ENCODE peak calls at places on chromosomes 2 and 18, in eight cellular contexts. One of them, this sample, is unnamed.

GRCh38 chr18:70292628-70293027 is 3.8 kb downstream of the SOCS6 start:
- DNase-seq in H1: no peak
- DNase-seq in endothelial cell of umbilical vein: no peak
- DNase-seq in HCT116: no peak
- DNase-seq in GM23338: no peak
- DNase-seq in HepG2: no peak
- DNase-seq in GM12878: no peak
- DNase-seq in K562: no peak
- DNase-seq in this sample: no peak

GRCh38 chr2:119230630-119231185 is 7.1 kb downstream of the STEAP3 start:
- DNase-seq in GM23338: peak
- DNase-seq in HepG2: no peak
- DNase-seq in H1: no peak
- DNase-seq in GM12878: no peak
- DNase-seq in K562: no peak
- DNase-seq in HCT116: no peak
- DNase-seq in endothelial cell of umbilical vein: no peak
- DNase-seq in this sample: no peak

GRCh38 chr18:11970466-11971220 is 10.7 kb upstream of the IMPA2 start:
- DNase-seq in GM12878: no peak
- DNase-seq in HCT116: no peak
- DNase-seq in HepG2: no peak
- DNase-seq in endothelial cell of umbilical vein: no peak
- DNase-seq in H1: no peak
- DNase-seq in GM23338: no peak
- DNase-seq in K562: no peak
- DNase-seq in this sample: no peak

GRCh38 chr18:48662021-48662661 is 123.3 kb downstream of the CTIF start:
- DNase-seq in HCT116: no peak
- DNase-seq in endothelial cell of umbilical vein: no peak
- DNase-seq in H1: no peak
- DNase-seq in GM23338: peak
- DNase-seq in HepG2: peak
- DNase-seq in GM12878: no peak
- DNase-seq in K562: no peak
- DNase-seq in this sample: no peak

GRCh38 chr2:6968319-6969100 is 51.3 kb downstream of the RNF144A start:
- DNase-seq in H1: no peak
- DNase-seq in endothelial cell of umbilical vein: no peak
- DNase-seq in HCT116: no peak
- DNase-seq in K562: no peak
- DNase-seq in GM23338: peak
- DNase-seq in HepG2: peak
- DNase-seq in GM12878: no peak
- DNase-seq in this sample: no peak

GRCh38 chr18:37408676-37409305 is 156.8 kb downstream of the CELF4 start:
- DNase-seq in HCT116: no peak
- DNase-seq in endothelial cell of umbilical vein: no peak
- DNase-seq in GM23338: no peak
- DNase-seq in GM12878: no peak
- DNase-seq in K562: no peak
- DNase-seq in HepG2: no peak
- DNase-seq in H1: no peak
- DNase-seq in this sample: no peak

GRCh38 chr2:98936133-98936916 is at the start of gene CRACDL:
- DNase-seq in HepG2: no peak
- DNase-seq in GM23338: peak
- DNase-seq in K562: no peak
- DNase-seq in HCT116: no peak
- DNase-seq in endothelial cell of umbilical vein: peak
- DNase-seq in GM12878: no peak
- DNase-seq in H1: peak
- DNase-seq in this sample: no peak

GRCh38 chr2:15182275-15182674 is 378.9 kb downstream of the NBAS start:
- DNase-seq in endothelial cell of umbilical vein: no peak
- DNase-seq in HepG2: no peak
- DNase-seq in HCT116: no peak
- DNase-seq in K562: no peak
- DNase-seq in GM12878: no peak
- DNase-seq in GM23338: no peak
- DNase-seq in H1: no peak
- DNase-seq in this sample: no peak

GRCh38 chr18:44818148-44818547 is 137.5 kb downstream of the SETBP1 start:
- DNase-seq in K562: no peak
- DNase-seq in endothelial cell of umbilical vein: no peak
- DNase-seq in HCT116: no peak
- DNase-seq in GM12878: no peak
- DNase-seq in H1: no peak
- DNase-seq in HepG2: no peak
- DNase-seq in GM23338: no peak
- DNase-seq in this sample: no peak

GRCh38 chr18:67362906-67363305 is 153.6 kb downstream of the DSEL start:
- DNase-seq in HCT116: no peak
- DNase-seq in HepG2: no peak
- DNase-seq in H1: no peak
- DNase-seq in GM12878: no peak
- DNase-seq in endothelial cell of umbilical vein: no peak
- DNase-seq in GM23338: no peak
- DNase-seq in K562: no peak
- DNase-seq in this sample: no peak

GRCh38 chr2:55157474-55157884 is 74.6 kb downstream of the CLHC1 start:
- DNase-seq in HCT116: no peak
- DNase-seq in GM23338: no peak
- DNase-seq in GM12878: no peak
- DNase-seq in HepG2: no peak
- DNase-seq in H1: no peak
- DNase-seq in endothelial cell of umbilical vein: no peak
- DNase-seq in K562: peak
- DNase-seq in this sample: no peak
- H3K27ac ChIP-seq in HCT116: no peak
- H3K27ac ChIP-seq in GM23338: no peak
- H3K27ac ChIP-seq in GM12878: no peak
- H3K27ac ChIP-seq in HepG2: no peak
- H3K27ac ChIP-seq in H1: no peak
- H3K27ac ChIP-seq in endothelial cell of umbilical vein: no peak
- H3K27ac ChIP-seq in K562: peak
- H3K27ac ChIP-seq in this sample: no peak

DNA sequence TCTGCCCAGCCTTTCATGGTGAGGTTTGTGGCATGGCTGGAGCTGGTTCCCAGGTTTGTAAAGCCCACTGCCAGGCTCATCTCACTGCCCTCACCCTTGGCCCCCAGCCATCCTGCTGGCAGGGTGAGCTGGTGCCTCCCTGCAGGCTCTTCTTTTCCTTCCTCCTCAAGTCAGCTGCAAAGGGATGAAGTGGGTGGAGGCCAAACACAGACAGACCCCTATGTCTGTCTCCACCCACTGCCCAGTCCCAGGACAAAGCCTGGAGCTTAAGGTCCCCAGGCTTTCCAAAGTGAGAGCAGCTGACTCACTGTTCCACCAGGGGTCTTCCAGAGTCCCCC is 92.0 kb downstream of the TNS1 start:
- DNase-seq in K562: no peak
- DNase-seq in HCT116: no peak
- DNase-seq in H1: no peak
- DNase-seq in endothelial cell of umbilical vein: no peak
- DNase-seq in GM23338: no peak
- DNase-seq in HepG2: no peak
- DNase-seq in GM12878: no peak
- DNase-seq in this sample: no peak
- TF ChIP-seq POLR2AphosphoS5 in K562: no peak
- TF ChIP-seq POLR2AphosphoS5 in HCT116: no peak
- TF ChIP-seq POLR2AphosphoS5 in H1: no peak
- TF ChIP-seq POLR2AphosphoS5 in endothelial cell of umbilical vein: no peak
- TF ChIP-seq POLR2AphosphoS5 in GM23338: no peak
- TF ChIP-seq POLR2AphosphoS5 in HepG2: no peak
- TF ChIP-seq POLR2AphosphoS5 in GM12878: no peak
- TF ChIP-seq POLR2AphosphoS5 in this sample: no peak

DNA sequence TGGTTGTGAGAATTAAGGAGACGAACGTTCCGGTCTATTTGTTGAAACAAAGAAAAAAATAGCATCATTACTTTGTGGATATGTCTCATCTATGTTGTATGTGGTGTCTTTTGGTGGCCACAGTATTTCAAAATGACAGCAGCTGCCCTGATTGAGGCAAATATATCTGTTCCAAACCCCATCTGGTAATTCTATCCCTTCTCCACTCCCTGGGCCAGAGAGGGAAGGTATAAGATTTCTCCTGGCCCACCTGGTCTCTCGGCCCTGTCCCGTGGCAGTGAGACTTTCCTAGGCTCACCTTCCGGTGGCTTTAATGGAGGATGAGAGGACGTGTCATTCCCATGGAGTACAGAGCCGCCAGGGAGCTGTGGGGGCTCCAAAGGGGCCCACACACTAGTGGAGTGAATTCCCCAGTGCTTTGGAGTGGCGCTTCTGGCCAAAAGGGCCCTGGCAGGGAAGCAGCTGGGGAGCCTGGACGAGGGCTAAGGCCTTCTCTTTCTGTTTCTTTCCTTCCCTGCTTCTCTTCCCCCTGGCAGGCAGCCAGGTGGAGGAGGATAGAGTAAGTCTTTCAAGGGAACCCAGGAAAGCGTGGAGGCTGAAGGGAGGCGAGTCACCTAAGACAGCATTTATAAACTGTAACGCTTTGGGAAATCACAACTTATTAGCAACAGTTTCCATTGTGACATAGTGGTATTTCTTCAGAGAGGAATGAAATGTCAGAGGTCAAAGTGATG is 5.6 kb downstream of the FOSL2 start:
- DNase-seq in GM23338: no peak
- DNase-seq in endothelial cell of umbilical vein: no peak
- DNase-seq in HCT116: no peak
- DNase-seq in GM12878: no peak
- DNase-seq in H1: no peak
- DNase-seq in HepG2: no peak
- DNase-seq in K562: no peak
- DNase-seq in this sample: no peak
- TF ChIP-seq EZH2 in GM23338: no peak
- TF ChIP-seq EZH2 in endothelial cell of umbilical vein: no peak
- TF ChIP-seq EZH2 in HCT116: no peak
- TF ChIP-seq EZH2 in GM12878: no peak
- TF ChIP-seq EZH2 in H1: no peak
- TF ChIP-seq EZH2 in HepG2: no peak
- TF ChIP-seq EZH2 in K562: no peak
- TF ChIP-seq EZH2 in this sample: no peak

GRCh38 chr2:210476194-210477128 is at the start of gene LANCL1:
- DNase-seq in endothelial cell of umbilical vein: peak
- DNase-seq in HepG2: peak
- DNase-seq in GM12878: peak
- DNase-seq in K562: peak
- DNase-seq in HCT116: peak
- DNase-seq in H1: peak
- DNase-seq in GM23338: peak
- DNase-seq in this sample: peak
- H3K27ac ChIP-seq in endothelial cell of umbilical vein: peak
- H3K27ac ChIP-seq in HepG2: peak
- H3K27ac ChIP-seq in GM12878: peak
- H3K27ac ChIP-seq in K562: peak
- H3K27ac ChIP-seq in HCT116: peak
- H3K27ac ChIP-seq in H1: peak
- H3K27ac ChIP-seq in GM23338: peak
- H3K27ac ChIP-seq in this sample: peak

GRCh38 chr2:135999899-136000298 is 14.5 kb upstream of the DARS1 start:
- DNase-seq in K562: no peak
- DNase-seq in HCT116: no peak
- DNase-seq in GM23338: no peak
- DNase-seq in GM12878: no peak
- DNase-seq in HepG2: no peak
- DNase-seq in H1: no peak
- DNase-seq in endothelial cell of umbilical vein: peak
- DNase-seq in this sample: no peak

GRCh38 chr2:136001147-136001546 is 15.7 kb upstream of the DARS1 start:
- DNase-seq in K562: no peak
- DNase-seq in GM12878: no peak
- DNase-seq in HCT116: no peak
- DNase-seq in H1: no peak
- DNase-seq in HepG2: no peak
- DNase-seq in endothelial cell of umbilical vein: no peak
- DNase-seq in GM23338: no peak
- DNase-seq in this sample: no peak

GRCh38 chr2:135998842-135999241 is 13.4 kb upstream of the DARS1 start:
- DNase-seq in GM23338: no peak
- DNase-seq in GM12878: no peak
- DNase-seq in HCT116: no peak
- DNase-seq in endothelial cell of umbilical vein: no peak
- DNase-seq in HepG2: no peak
- DNase-seq in H1: no peak
- DNase-seq in K562: no peak
- DNase-seq in this sample: no peak

GRCh38 chr2:135997380-135997779 is 12.0 kb upstream of the DARS1 start:
- DNase-seq in GM23338: peak
- DNase-seq in HepG2: peak
- DNase-seq in GM12878: no peak
- DNase-seq in K562: no peak
- DNase-seq in H1: peak
- DNase-seq in HCT116: no peak
- DNase-seq in endothelial cell of umbilical vein: no peak
- DNase-seq in this sample: no peak

DNA sequence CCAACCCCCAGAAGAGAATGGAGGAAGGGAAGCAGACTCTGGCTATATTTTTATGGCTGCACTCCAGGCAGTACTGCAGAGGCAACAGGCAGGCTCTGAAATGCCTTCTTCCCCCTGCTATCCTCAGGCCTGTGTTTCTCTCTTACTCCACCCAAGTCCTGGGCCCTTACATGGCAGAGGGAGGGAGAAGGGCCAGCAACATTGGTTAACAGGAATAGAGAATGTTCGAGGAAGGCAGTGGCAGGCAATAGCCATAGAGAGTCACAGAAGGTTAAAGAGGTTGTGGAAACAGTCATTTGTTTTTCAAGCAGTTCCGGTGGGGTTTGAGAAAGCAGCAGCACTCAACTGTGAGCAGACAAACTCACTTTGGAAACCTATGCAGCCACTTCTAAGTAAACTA is 15.1 kb upstream of the DARS1 start:
- DNase-seq in GM12878: no peak
- DNase-seq in GM23338: no peak
- DNase-seq in HepG2: no peak
- DNase-seq in K562: no peak
- DNase-seq in HCT116: no peak
- DNase-seq in endothelial cell of umbilical vein: peak
- DNase-seq in H1: no peak
- DNase-seq in this sample: no peak
- TF ChIP-seq POLR2AphosphoS5 in GM12878: no peak
- TF ChIP-seq POLR2AphosphoS5 in GM23338: no peak
- TF ChIP-seq POLR2AphosphoS5 in HepG2: no peak
- TF ChIP-seq POLR2AphosphoS5 in K562: no peak
- TF ChIP-seq POLR2AphosphoS5 in HCT116: no peak
- TF ChIP-seq POLR2AphosphoS5 in endothelial cell of umbilical vein: no peak
- TF ChIP-seq POLR2AphosphoS5 in H1: no peak
- TF ChIP-seq POLR2AphosphoS5 in this sample: no peak

DNA sequence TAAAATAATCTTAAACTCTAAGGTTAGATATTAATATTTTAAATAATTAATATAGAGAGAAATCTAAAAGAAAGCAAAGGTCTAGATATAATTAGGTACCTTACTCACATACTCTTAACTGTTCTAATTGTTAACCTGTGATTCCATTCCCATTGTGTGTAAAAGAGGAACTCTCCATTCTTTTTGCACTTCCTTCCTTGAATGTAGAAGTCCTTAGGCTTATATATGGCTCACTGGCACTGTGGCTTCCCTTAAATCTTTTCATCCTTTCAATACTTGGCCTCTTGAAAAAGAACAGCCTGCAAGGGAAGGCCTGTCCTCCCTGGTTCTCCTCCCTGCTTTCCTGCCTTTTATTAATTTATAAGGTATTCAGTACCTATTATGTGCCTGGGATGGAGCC is 182.8 kb upstream of the FOSL2 start:
- DNase-seq in H1: no peak
- DNase-seq in HCT116: no peak
- DNase-seq in HepG2: no peak
- DNase-seq in GM23338: no peak
- DNase-seq in K562: no peak
- DNase-seq in GM12878: no peak
- DNase-seq in endothelial cell of umbilical vein: peak
- DNase-seq in this sample: no peak
- TF ChIP-seq EZH2 in H1: no peak
- TF ChIP-seq EZH2 in HCT116: no peak
- TF ChIP-seq EZH2 in HepG2: no peak
- TF ChIP-seq EZH2 in GM23338: no peak
- TF ChIP-seq EZH2 in K562: no peak
- TF ChIP-seq EZH2 in GM12878: no peak
- TF ChIP-seq EZH2 in endothelial cell of umbilical vein: no peak
- TF ChIP-seq EZH2 in this sample: no peak